ENCODE peak calls at places on chromosomes 16 and 17, in six cellular contexts. One of them, this sample, is unnamed.

GRCh38 chr17:40956401-40957254 is 10.1 kb downstream of the KRT39 start:
- DNase-seq in HCT116: peak
- DNase-seq in stomach: no peak
- DNase-seq in testis: no peak
- DNase-seq in retinal pigment epithelial cell: peak
- DNase-seq in A549: peak
- DNase-seq in this sample: no peak

GRCh38 chr17:35313875-35314409 is 59.5 kb downstream of the SLFN11 start:
- DNase-seq in HCT116: no peak
- DNase-seq in stomach: no peak
- DNase-seq in testis: no peak
- DNase-seq in retinal pigment epithelial cell: no peak
- DNase-seq in A549: no peak
- DNase-seq in this sample: no peak

GRCh38 chr16:55825115-55825728 is 7.7 kb downstream of the CES1 start:
- DNase-seq in HCT116: no peak
- DNase-seq in stomach: no peak
- DNase-seq in testis: no peak
- DNase-seq in retinal pigment epithelial cell: no peak
- DNase-seq in A549: no peak
- DNase-seq in this sample: no peak

GRCh38 chr16:23148166-23148512 is 1.1 kb downstream of the USP31 start:
- DNase-seq in HCT116: no peak
- DNase-seq in stomach: no peak
- DNase-seq in testis: no peak
- DNase-seq in retinal pigment epithelial cell: no peak
- DNase-seq in A549: peak
- DNase-seq in this sample: no peak

GRCh38 chr17:9255838-9256237 is 234.5 kb downstream of the NTN1 start:
- DNase-seq in HCT116: no peak
- DNase-seq in stomach: no peak
- DNase-seq in testis: no peak
- DNase-seq in retinal pigment epithelial cell: no peak
- DNase-seq in A549: no peak
- DNase-seq in this sample: no peak

GRCh38 chr16:4656695-4657686 is 32.4 kb downstream of the MGRN1 start:
- DNase-seq in HCT116: no peak
- DNase-seq in stomach: no peak
- DNase-seq in testis: no peak
- DNase-seq in retinal pigment epithelial cell: no peak
- DNase-seq in A549: no peak
- DNase-seq in this sample: no peak

GRCh38 chr17:33049781-33050414 is 58.3 kb downstream of the SPACA3 start:
- DNase-seq in HCT116: peak
- DNase-seq in stomach: peak
- DNase-seq in testis: peak
- DNase-seq in retinal pigment epithelial cell: no peak
- DNase-seq in A549: peak
- DNase-seq in this sample: peak

GRCh38 chr16:25148568-25149215 is 37.1 kb downstream of the LCMT1 start:
- DNase-seq in HCT116: no peak
- DNase-seq in stomach: no peak
- DNase-seq in testis: no peak
- DNase-seq in retinal pigment epithelial cell: no peak
- DNase-seq in A549: no peak
- DNase-seq in this sample: no peak

GRCh38 chr17:17555151-17555550 is 36.4 kb downstream of the PEMT start:
- DNase-seq in HCT116: no peak
- DNase-seq in stomach: no peak
- DNase-seq in testis: no peak
- DNase-seq in retinal pigment epithelial cell: no peak
- DNase-seq in A549: no peak
- DNase-seq in this sample: no peak

GRCh38 chr17:75515523-75516254 is at the start of gene CASKIN2:
- DNase-seq in HCT116: peak
- DNase-seq in stomach: peak
- DNase-seq in testis: peak
- DNase-seq in retinal pigment epithelial cell: no peak
- DNase-seq in A549: peak
- DNase-seq in this sample: peak

GRCh38 chr17:75518201-75518600 is 1.9 kb downstream of the TSEN54 start:
- DNase-seq in HCT116: no peak
- DNase-seq in stomach: no peak
- DNase-seq in testis: no peak
- DNase-seq in retinal pigment epithelial cell: no peak
- DNase-seq in A549: no peak
- DNase-seq in this sample: peak

GRCh38 chr17:75516255-75516618 is at the start of gene TSEN54:
- DNase-seq in HCT116: peak
- DNase-seq in stomach: peak
- DNase-seq in testis: peak
- DNase-seq in retinal pigment epithelial cell: no peak
- DNase-seq in A549: peak
- DNase-seq in this sample: peak

GRCh38 chr17:75516619-75517276 is 420 bp downstream of the TSEN54 start:
- DNase-seq in HCT116: no peak
- DNase-seq in stomach: no peak
- DNase-seq in testis: no peak
- DNase-seq in retinal pigment epithelial cell: no peak
- DNase-seq in A549: no peak
- DNase-seq in this sample: peak

DNA sequence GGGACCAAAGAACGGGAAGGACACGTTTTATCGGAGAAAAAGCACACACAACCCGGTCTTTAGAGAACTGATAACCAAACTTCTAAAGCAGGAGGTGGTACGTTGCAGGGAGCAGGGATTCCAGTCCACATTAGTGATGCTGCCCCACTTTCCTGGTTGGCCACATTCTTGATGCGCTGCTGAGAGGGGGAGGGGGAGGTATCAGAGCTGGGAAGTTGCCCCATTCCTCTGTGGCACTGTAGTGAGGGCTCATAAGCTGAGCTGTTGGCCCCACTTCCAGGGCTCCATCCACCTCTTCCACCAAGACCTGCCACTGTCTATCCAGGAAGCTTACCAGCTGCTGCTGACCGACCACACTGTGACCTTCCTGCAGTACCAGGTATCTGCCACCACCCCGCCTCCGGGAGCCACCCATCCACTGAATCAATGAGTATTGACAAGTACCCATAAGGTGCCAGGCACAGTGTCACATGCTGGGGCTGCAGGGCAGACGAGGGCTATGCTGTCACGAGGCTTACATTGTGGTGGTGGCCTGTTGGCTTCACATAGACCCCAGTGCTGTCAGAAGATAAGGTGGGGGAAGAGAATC is 1.0 kb downstream of the TSEN54 start:
- DNase-seq in HCT116: peak
- DNase-seq in stomach: peak
- DNase-seq in testis: no peak
- DNase-seq in retinal pigment epithelial cell: no peak
- DNase-seq in A549: no peak
- DNase-seq in this sample: peak
- TF ChIP-seq CTCF in HCT116: peak
- TF ChIP-seq CTCF in stomach: no peak
- TF ChIP-seq CTCF in testis: no peak
- TF ChIP-seq CTCF in retinal pigment epithelial cell: no peak
- TF ChIP-seq CTCF in A549: no peak
- TF ChIP-seq CTCF in this sample: peak

GRCh38 chr17:45106582-45106981 is 25.7 kb downstream of the PLCD3 start:
- DNase-seq in HCT116: no peak
- DNase-seq in stomach: no peak
- DNase-seq in testis: no peak
- DNase-seq in retinal pigment epithelial cell: no peak
- DNase-seq in A549: no peak
- DNase-seq in this sample: no peak
- H3K4me3 ChIP-seq in HCT116: no peak
- H3K4me3 ChIP-seq in stomach: no peak
- H3K4me3 ChIP-seq in testis: no peak
- H3K4me3 ChIP-seq in retinal pigment epithelial cell: no peak
- H3K4me3 ChIP-seq in A549: no peak
- H3K4me3 ChIP-seq in this sample: no peak

GRCh38 chr17:27746881-27747280 is 53.4 kb downstream of the NOS2 start:
- DNase-seq in HCT116: no peak
- DNase-seq in stomach: no peak
- DNase-seq in testis: no peak
- DNase-seq in retinal pigment epithelial cell: no peak
- DNase-seq in A549: no peak
- DNase-seq in this sample: no peak

GRCh38 chr17:27751622-27752490 is 48.5 kb downstream of the NOS2 start:
- DNase-seq in HCT116: no peak
- DNase-seq in stomach: no peak
- DNase-seq in testis: no peak
- DNase-seq in retinal pigment epithelial cell: no peak
- DNase-seq in A549: no peak
- DNase-seq in this sample: no peak

GRCh38 chr17:27748360-27748825 is 51.9 kb downstream of the NOS2 start:
- DNase-seq in HCT116: no peak
- DNase-seq in stomach: no peak
- DNase-seq in testis: no peak
- DNase-seq in retinal pigment epithelial cell: no peak
- DNase-seq in A549: no peak
- DNase-seq in this sample: no peak

GRCh38 chr17:27751166-27751565 is 49.2 kb downstream of the NOS2 start:
- DNase-seq in HCT116: no peak
- DNase-seq in stomach: no peak
- DNase-seq in testis: no peak
- DNase-seq in retinal pigment epithelial cell: no peak
- DNase-seq in A549: no peak
- DNase-seq in this sample: no peak

DNA sequence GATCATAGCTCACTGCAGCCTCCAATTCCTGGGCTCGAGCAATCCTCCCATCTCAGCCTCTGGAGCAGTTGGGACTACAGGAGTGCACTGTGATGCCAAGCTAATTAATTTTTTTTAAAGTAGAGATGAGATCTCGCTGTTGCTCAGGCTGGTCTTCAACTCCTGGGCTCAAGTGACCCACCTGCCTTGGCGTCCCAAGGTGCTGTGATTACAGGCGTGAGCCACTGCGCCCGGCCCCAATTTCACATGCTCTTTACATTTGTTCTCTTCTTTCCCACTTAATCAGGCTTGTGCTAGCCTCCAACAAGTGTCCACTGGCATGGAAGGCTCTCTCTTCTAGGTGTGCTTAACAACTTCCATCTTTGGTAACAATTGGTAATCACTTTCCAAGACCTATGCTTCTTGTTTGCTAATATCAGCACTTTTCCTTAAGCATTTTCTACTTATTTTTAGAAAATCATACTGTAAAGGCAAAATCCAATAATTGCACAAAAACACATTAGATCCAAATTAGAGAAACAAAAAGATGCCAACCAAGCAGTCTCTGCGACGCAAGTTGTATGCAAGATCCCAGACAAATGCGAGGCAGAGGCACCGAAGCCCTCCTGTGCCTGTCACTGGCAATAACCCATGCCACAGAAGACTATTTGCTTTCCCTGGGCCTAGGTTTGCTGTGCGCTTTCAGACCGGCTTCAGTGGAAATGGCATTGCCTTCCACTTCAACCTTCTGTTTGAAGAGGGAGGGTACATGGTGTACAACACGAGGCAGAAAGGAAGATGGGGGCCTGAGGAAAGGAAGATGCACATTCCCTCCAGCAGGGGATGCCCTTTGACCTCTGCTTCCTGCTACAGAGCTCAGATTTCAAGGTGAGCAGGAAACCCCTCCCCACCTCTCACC is 52.6 kb downstream of the NOS2 start:
- DNase-seq in HCT116: peak
- DNase-seq in stomach: no peak
- DNase-seq in testis: no peak
- DNase-seq in retinal pigment epithelial cell: no peak
- DNase-seq in A549: peak
- DNase-seq in this sample: no peak
- TF ChIP-seq CTCF in HCT116: no peak
- TF ChIP-seq CTCF in stomach: no peak
- TF ChIP-seq CTCF in testis: no peak
- TF ChIP-seq CTCF in retinal pigment epithelial cell: peak
- TF ChIP-seq CTCF in A549: no peak
- TF ChIP-seq CTCF in this sample: peak

DNA sequence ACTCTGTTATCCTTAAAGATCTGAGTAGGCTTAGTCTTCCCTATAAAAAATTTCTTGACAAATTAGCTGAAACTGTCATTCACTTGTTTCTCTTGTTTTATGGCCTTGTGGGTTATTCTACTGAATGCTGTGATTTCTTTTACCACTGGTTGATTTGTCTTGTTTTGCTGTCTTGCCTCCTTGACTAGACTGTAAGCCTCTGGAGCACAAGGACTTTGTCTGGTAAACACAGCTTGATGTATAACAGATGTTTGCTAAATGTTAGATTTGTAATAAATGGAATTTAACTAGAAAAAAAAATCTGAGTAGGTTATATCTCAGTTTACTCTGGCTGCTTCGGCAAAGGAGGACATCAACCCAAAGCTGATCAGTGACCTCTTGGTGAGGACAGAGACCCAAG is 21.6 kb downstream of the VAC14 start:
- DNase-seq in HCT116: no peak
- DNase-seq in stomach: no peak
- DNase-seq in testis: no peak
- DNase-seq in retinal pigment epithelial cell: no peak
- DNase-seq in A549: no peak
- DNase-seq in this sample: no peak
- H3K4me3 ChIP-seq in HCT116: no peak
- H3K4me3 ChIP-seq in stomach: no peak
- H3K4me3 ChIP-seq in testis: no peak
- H3K4me3 ChIP-seq in retinal pigment epithelial cell: no peak
- H3K4me3 ChIP-seq in A549: no peak
- H3K4me3 ChIP-seq in this sample: no peak

GRCh38 chr17:79369532-79369931 is 241.3 kb downstream of the RBFOX3 start:
- DNase-seq in HCT116: no peak
- DNase-seq in stomach: no peak
- DNase-seq in testis: no peak
- DNase-seq in retinal pigment epithelial cell: no peak
- DNase-seq in A549: no peak
- DNase-seq in this sample: no peak
- TF ChIP-seq CTCF in HCT116: no peak
- TF ChIP-seq CTCF in stomach: no peak
- TF ChIP-seq CTCF in testis: no peak
- TF ChIP-seq CTCF in retinal pigment epithelial cell: no peak
- TF ChIP-seq CTCF in A549: no peak
- TF ChIP-seq CTCF in this sample: no peak

GRCh38 chr17:8250101-8250500 is 1.0 kb downstream of the PFAS start:
- DNase-seq in HCT116: no peak
- DNase-seq in stomach: no peak
- DNase-seq in testis: no peak
- DNase-seq in retinal pigment epithelial cell: no peak
- DNase-seq in A549: no peak
- DNase-seq in this sample: no peak
- H3K4me3 ChIP-seq in HCT116: peak
- H3K4me3 ChIP-seq in stomach: no peak
- H3K4me3 ChIP-seq in testis: no peak
- H3K4me3 ChIP-seq in retinal pigment epithelial cell: peak
- H3K4me3 ChIP-seq in A549: peak
- H3K4me3 ChIP-seq in this sample: peak